ENCODE peak calls at places on chromosomes 5 and 9, in nine cellular contexts. K is stimulated activated CD4-positive, alpha-beta T cell treated with anti-CD3 and anti-CD28 coated beads, Interleukin-2, amount 100 ng/mL, for 24 hours; O is NCI-H2029; F is ACHN; Q is stimulated activated CD8-positive, alpha-beta memory T cell treated with anti-CD3 and anti-CD28 coated beads, Interleukin-4, amount 100 ng/mL, for 24 hours; C is activated naive CD8-positive, alpha-beta T cell treated with anti-CD3 and anti-CD28 coated beads for 36 hours; B is sciatic nerve; A is T-helper 1 cell; I is breast epithelium. Z is an unnamed sample.

GRCh38 chr5:127192836-127193341 is 97.7 kb upstream of the MEGF10 start:
- DNase-seq in K (no peak), O (no peak), F (no peak), Q (no peak), C (no peak), B (no peak), A (no peak), I (no peak), Z (no peak)

GRCh38 chr5:6584101-6584645 is 48.7 kb downstream of the NSUN2 start:
- DNase-seq in K (no peak), O (no peak), F (no peak), Q (no peak), C (no peak), B (no peak), A (no peak), I (no peak), Z (no peak)

GRCh38 chr9:16321461-16322119 is 548.9 kb downstream of the BNC2 start:
- DNase-seq in K (no peak), O (no peak), F (no peak), Q (no peak), C (no peak), B (no peak), A (no peak), I (no peak), Z (no peak)

GRCh38 chr5:56467176-56467717 is 234.1 kb upstream of the ANKRD55 start:
- DNase-seq in K (no peak), O (no peak), F (no peak), Q (no peak), C (no peak), B (no peak), A (no peak), I (no peak), Z (peak; percentile 23)

GRCh38 chr9:112809351-112809848 is 58.8 kb downstream of the SNX30 start:
- DNase-seq in K (no peak), O (no peak), F (no peak), Q (no peak), C (no peak), B (no peak), A (no peak), I (no peak), Z (no peak)

GRCh38 chr9:87206064-87206661 is 258.9 kb upstream of the GAS1 start:
- DNase-seq in K (no peak), O (no peak), F (no peak), Q (no peak), C (no peak), B (no peak), A (no peak), I (no peak), Z (no peak)

GRCh38 chr5:142006363-142007236 is 6.2 kb downstream of the GNPDA1 start:
- DNase-seq in K (no peak), O (no peak), F (no peak), Q (no peak), C (peak; percentile 52), B (no peak), A (no peak), I (no peak), Z (no peak)

GRCh38 chr5:167802755-167803431 is 488.6 kb upstream of the WWC1 start:
- DNase-seq in K (no peak), O (no peak), F (no peak), Q (no peak), C (no peak), B (no peak), A (no peak), I (no peak), Z (no peak)

GRCh38 chr9:136085815-136086212 is 9.3 kb downstream of the NACC2 start:
- DNase-seq in K (no peak), O (no peak), F (no peak), Q (no peak), C (no peak), B (peak; percentile 78), A (no peak), I (no peak), Z (peak; percentile 58)

GRCh38 chr9:113508111-113508749 is 44.7 kb downstream of the RGS3 start:
- DNase-seq in K (no peak), O (peak; percentile 16), F (peak; percentile 67), Q (no peak), C (no peak), B (no peak), A (no peak), I (no peak), Z (no peak)

Z was measured in LNCaP clone FGC.